ENCODE peak calls at places on chromosomes 3 and 15, in four cellular contexts. I, W, L and C are unnamed samples.

GRCh38 chr3:114121996-114122709 is 56.7 kb downstream of the DRD3 start:
- DNase-seq in I (no peak), L (no peak), W (no peak), C (no peak)

GRCh38 chr3:129449279-129450115 is 9.5 kb downstream of the IFT122 start:
- DNase-seq in I (no peak), W (no peak), L (no peak), C (no peak)

GRCh38 chr3:45716790-45717336 is 27.7 kb downstream of the SACM1L start:
- DNase-seq in I (no peak), L (no peak), W (no peak), C (no peak)

GRCh38 chr3:101703169-101703568 is 16.7 kb upstream of the RPL24 start:
- DNase-seq in I (no peak), W (no peak), L (no peak), C (no peak)

GRCh38 chr3:17967953-17968352 is 225.5 kb upstream of the TBC1D5 start:
- DNase-seq in I (no peak), L (no peak), W (no peak), C (no peak)

GRCh38 chr3:143585720-143586456 is 262.4 kb downstream of the SLC9A9 start:
- DNase-seq in L (no peak), I (no peak), W (no peak), C (no peak)

GRCh38 chr3:53495518-53496501 is 1.4 kb downstream of the CACNA1D start:
- DNase-seq in L (peak; percentile 72), I (peak; percentile 17), W (peak; percentile 30), C (peak; percentile 21)

GRCh38 chr3:54989023-54989380 is 61.1 kb upstream of the LRTM1 start:
- DNase-seq in I (no peak), W (no peak), L (no peak), C (no peak)

GRCh38 chr3:194871864-194872668 is 186.4 kb downstream of the FAM43A start:
- DNase-seq in W (no peak), L (no peak), I (peak; percentile 76), C (no peak)

GRCh38 chr3:44418549-44418948 is 58.9 kb downstream of the ZNF445 start:
- DNase-seq in I (no peak), L (peak; percentile 79), W (no peak), C (no peak)

GRCh38 chr3:179615458-179616173 is 11.0 kb downstream of the NDUFB5 start:
- DNase-seq in L (no peak), I (no peak), W (no peak), C (no peak)

GRCh38 chr3:79003994-79004393 is 763.8 kb downstream of the ROBO1 start:
- DNase-seq in L (no peak), I (no peak), W (no peak), C (no peak)

GRCh38 chr15:55791576-55792400 is 48.8 kb upstream of the PRTG start:
- DNase-seq in I (no peak), W (no peak), L (no peak), C (no peak)

GRCh38 chr15:34732430-34732829 is 22.4 kb downstream of the GJD2 start:
- DNase-seq in W (no peak), L (no peak), I (no peak), C (no peak)

GRCh38 chr3:125332504-125332903 is 42.6 kb downstream of the ZNF148 start:
- DNase-seq in W (no peak), L (no peak), I (no peak), C (no peak)

GRCh38 chr15:71448688-71449114 is 333.4 kb downstream of the THSD4 start:
- DNase-seq in W (peak; percentile 60), L (peak; percentile 79), I (peak; percentile 22), C (no peak)

GRCh38 chr3:12288466-12289129 is at the start of gene PPARG:
- DNase-seq in I (peak; percentile 76), L (peak; percentile 72), W (peak; percentile 59), C (peak; percentile 9)

GRCh38 chr3:192906940-192907339 is 10.7 kb downstream of the MB21D2 start:
- DNase-seq in I (no peak), L (no peak), W (no peak), C (no peak)

GRCh38 chr3:62186967-62187366 is 186.4 kb downstream of the FEZF2 start:
- DNase-seq in I (no peak), W (no peak), L (no peak), C (no peak)

GRCh38 chr15:99085413-99086326 is 19.2 kb upstream of the SYNM start:
- DNase-seq in W (no peak), I (no peak), L (no peak), C (no peak)

GRCh38 chr3:168121175-168121853 is 25.6 kb upstream of the GOLIM4 start:
- DNase-seq in L (no peak), W (peak; percentile 27), I (peak; percentile 44), C (no peak)

DNA sequence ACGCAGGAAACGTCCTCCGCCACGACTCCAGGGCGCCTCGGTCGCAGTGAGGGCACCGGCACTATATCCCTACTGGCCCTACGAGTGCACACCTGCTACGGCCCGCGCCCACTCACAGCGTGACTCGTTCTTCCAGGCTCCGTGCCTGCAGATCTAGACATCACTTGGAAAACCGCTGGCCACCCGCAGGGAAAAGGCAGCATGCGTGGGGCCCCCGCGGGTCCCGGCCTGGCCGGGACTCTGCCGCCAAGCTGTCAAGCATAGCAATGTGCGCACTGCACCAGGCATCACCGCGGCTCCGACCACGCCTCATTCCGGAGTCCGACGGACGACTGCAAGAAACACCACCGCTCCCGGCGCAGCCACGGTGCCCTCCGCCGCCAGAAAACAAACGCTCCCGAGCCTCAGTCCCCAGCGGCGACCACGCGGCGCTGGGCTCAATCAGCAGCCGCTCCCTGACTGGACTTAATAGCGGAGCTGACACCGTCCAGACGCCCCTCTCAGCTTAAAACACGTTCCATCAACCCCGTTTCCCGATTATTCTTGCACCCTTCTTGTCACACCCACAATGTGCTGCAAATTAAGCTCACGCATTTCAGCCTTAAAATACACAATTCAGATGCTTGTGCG is 984 bp downstream of the CYFIP1 start:
- DNase-seq in I (peak; percentile 80), W (peak; percentile 72), L (peak; percentile 69), C (peak; percentile 42)
- TF ChIP-seq POLR2A in I (peak; percentile 31), W (no peak), L (no peak), C (no peak)

DNA sequence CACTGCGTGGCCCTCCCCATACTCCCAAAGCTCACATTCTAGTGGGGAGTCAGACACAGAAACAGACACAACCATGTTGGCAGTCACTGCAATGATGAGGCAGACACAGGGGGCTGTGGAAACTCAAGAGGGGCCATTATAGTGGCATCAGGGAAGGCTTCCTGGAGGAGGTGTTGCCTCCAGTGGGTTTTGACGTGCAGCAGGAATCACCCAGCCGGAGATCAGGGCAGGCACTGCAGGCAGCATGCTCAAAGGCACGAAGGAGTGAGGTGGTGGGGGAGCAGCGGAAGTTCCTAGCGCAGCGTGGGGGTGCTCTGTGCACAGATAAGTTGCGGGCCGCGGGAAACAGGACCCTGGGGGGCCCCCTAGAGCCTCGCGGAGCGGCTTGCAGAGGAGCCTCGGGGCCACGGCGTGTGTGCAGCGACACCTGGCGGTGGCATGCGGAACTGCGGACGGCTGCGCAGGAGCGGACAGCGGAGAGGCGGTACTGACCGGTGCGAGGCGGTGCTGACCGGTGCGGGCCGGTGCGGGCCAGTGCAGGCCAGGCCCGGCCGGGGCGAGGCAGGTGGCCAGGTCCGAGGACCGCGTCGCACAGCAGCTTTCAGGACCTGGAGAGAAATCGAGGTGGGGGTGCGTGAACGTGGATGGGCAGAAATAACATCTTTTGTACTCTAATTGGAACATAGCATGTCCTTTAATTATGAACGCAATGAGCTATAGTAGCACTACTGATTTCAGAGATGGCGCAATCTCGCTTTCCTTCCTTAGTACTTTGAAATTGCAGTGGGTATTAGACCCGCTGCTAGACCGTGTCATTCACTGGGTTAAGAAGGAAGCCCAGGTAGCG is 101.5 kb downstream of the FBLN2 start:
- DNase-seq in I (peak; percentile 73), W (peak; percentile 80), L (peak; percentile 99), C (peak; percentile 81)
- TF ChIP-seq POLR2AphosphoS5 in I (peak; percentile 68), W (peak; percentile 69), L (peak; percentile 71), C (no peak)

GRCh38 chr15:61159901-61160300 is 69.2 kb downstream of the RORA start:
- DNase-seq in I (no peak), W (no peak), L (no peak), C (no peak)
- TF ChIP-seq POLR2A in I (no peak), W (no peak), L (no peak), C (no peak)

GRCh38 chr3:66392512-66392911 is 108.3 kb downstream of the LRIG1 start:
- DNase-seq in L (no peak), W (no peak), I (no peak), C (no peak)
- TF ChIP-seq POLR2AphosphoS5 in L (no peak), W (no peak), I (no peak), C (no peak)

GRCh38 chr3:182904164-182904563 is 76.2 kb downstream of the DCUN1D1 start:
- DNase-seq in L (no peak), W (no peak), I (no peak), C (no peak)

GRCh38 chr3:182909318-182910040 is 70.9 kb downstream of the DCUN1D1 start:
- DNase-seq in I (no peak), L (no peak), W (no peak), C (no peak)

GRCh38 chr3:182905623-182906022 is 74.7 kb downstream of the DCUN1D1 start:
- DNase-seq in I (no peak), L (no peak), W (no peak), C (no peak)

GRCh38 chr3:182908471-182908870 is 71.9 kb downstream of the DCUN1D1 start:
- DNase-seq in I (no peak), W (no peak), L (no peak), C (no peak)

DNA sequence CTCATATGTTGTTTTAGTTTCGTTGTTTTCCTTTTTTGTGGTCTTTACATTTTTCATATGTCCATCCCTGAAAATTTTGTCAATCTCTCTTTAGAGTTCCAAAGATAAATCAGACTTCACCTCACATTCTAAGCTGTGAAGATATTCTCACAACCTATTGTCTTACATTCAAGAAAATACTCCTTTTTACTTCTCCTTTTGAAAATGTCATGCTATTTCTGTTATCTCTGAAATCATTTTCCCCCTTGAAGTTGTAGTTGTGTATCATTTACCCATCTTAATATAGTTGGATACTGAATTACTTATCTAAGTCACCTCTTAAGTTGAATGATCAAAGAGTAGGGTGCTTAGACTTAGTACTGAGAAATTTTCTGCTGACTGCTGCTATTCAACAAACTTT is 74.3 kb downstream of the DCUN1D1 start:
- DNase-seq in W (no peak), L (no peak), I (no peak), C (no peak)
- TF ChIP-seq POLR2A in W (no peak), L (no peak), I (no peak), C (no peak)

DNA sequence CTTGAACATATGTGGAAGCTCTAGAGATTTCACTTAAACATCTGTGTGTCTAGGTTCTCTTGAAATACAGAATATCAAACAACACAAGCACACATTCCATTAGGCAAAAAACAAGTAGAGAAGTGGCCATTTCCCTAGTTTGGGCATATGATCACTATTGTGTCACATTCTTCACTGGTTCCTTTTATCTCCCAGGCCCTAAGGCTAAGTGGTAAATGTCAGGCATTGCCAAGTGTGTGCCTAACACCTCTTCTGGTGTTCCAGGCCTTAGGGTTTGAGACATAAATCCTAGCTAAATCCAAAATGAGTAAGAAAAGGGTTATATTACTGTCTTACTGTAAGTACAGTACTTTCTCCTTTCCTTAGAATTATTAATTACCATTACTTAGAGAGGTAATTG is 880.1 kb downstream of the PDCD6IP start:
- DNase-seq in I (no peak), W (no peak), L (no peak), C (no peak)
- TF ChIP-seq POLR2AphosphoS5 in I (no peak), W (no peak), L (no peak), C (no peak)

GRCh38 chr3:131491775-131492174 is 11.0 kb downstream of the MRPL3 start:
- DNase-seq in L (no peak), I (no peak), W (no peak), C (no peak)

GRCh38 chr3:131494706-131495105 is 8.1 kb downstream of the MRPL3 start:
- DNase-seq in I (no peak), W (no peak), L (no peak), C (no peak)

GRCh38 chr3:131485116-131485515 is 17.7 kb downstream of the MRPL3 start:
- DNase-seq in W (no peak), L (no peak), I (no peak), C (no peak)

GRCh38 chr3:131491084-131491483 is 11.7 kb downstream of the MRPL3 start:
- DNase-seq in I (no peak), W (no peak), L (no peak), C (no peak)
- TF ChIP-seq POLR2A in I (no peak), W (no peak), L (no peak), C (no peak)